ENCODE peak calls at places on chromosome 3, in eight cellular contexts. G, T, Y, H, U, X, V and W are unnamed samples.

GRCh38 chr3:59436164-59436958 is 386.5 kb upstream of the CFAP20DC start:
- DNase-seq in G (peak), T (no peak), Y (no peak), H (no peak), U (no peak), X (no peak), V (no peak), W (no peak)

GRCh38 chr3:194739498-194740284 is 54.0 kb downstream of the FAM43A start:
- DNase-seq in G (no peak), T (no peak), Y (peak), H (peak), U (no peak), X (no peak), V (peak), W (no peak)

GRCh38 chr3:144085964-144086363 is 114.3 kb downstream of the DIPK2A start:
- DNase-seq in G (no peak), T (no peak), Y (no peak), H (no peak), U (peak), X (no peak), V (peak), W (no peak)

GRCh38 chr3:169149349-169149890 is 514.1 kb downstream of the MECOM start:
- DNase-seq in G (peak), T (peak), Y (peak), H (peak), U (peak), X (peak), V (peak), W (peak)

GRCh38 chr3:12822725-12823373 is 18.5 kb downstream of the RPL32 start:
- DNase-seq in G (no peak), T (no peak), Y (no peak), H (peak), U (peak), X (no peak), V (no peak), W (peak)

GRCh38 chr3:119601154-119601553 is 3.5 kb downstream of the PLA1A start:
- DNase-seq in G (no peak), T (no peak), Y (no peak), H (no peak), U (no peak), X (no peak), V (no peak), W (no peak)

GRCh38 chr3:50119786-50120185 is 31.1 kb downstream of the RBM5 start:
- DNase-seq in G (no peak), T (peak), Y (no peak), H (no peak), U (no peak), X (no peak), V (no peak), W (no peak)

GRCh38 chr3:183328823-183329222 is 75.8 kb downstream of the B3GNT5 start:
- DNase-seq in G (no peak), T (no peak), Y (peak), H (no peak), U (peak), X (no peak), V (peak), W (no peak)

GRCh38 chr3:101292027-101292426 is 28.3 kb downstream of the IMPG2 start:
- DNase-seq in G (no peak), T (no peak), Y (peak), H (no peak), U (peak), X (no peak), V (peak), W (no peak)

GRCh38 chr3:105747056-105747455 is 121.8 kb downstream of the CBLB start:
- DNase-seq in G (no peak), T (no peak), Y (peak), H (no peak), U (peak), X (no peak), V (peak), W (no peak)

GRCh38 chr3:64209866-64210609 is 15.2 kb downstream of the PRICKLE2 start:
- DNase-seq in G (peak), T (peak), Y (peak), H (no peak), U (peak), X (no peak), V (peak), W (no peak)

GRCh38 chr3:177359601-177360357 is 162.5 kb upstream of the TBL1XR1 start:
- DNase-seq in G (peak), T (peak), Y (peak), H (peak), U (peak), X (peak), V (peak), W (peak)

GRCh38 chr3:122245513-122246174 is 62.2 kb downstream of the CASR start:
- DNase-seq in G (no peak), T (no peak), Y (peak), H (no peak), U (no peak), X (no peak), V (peak), W (peak)

GRCh38 chr3:21750831-21751391 is at the start of gene ZNF385D:
- DNase-seq in G (peak), T (peak), Y (peak), H (no peak), U (peak), X (peak), V (peak), W (no peak)

GRCh38 chr3:136741063-136741462 is 11.1 kb downstream of the STAG1 start:
- DNase-seq in G (no peak), T (no peak), Y (no peak), H (no peak), U (no peak), X (no peak), V (no peak), W (no peak)

GRCh38 chr3:127168271-127168670 is 24.7 kb upstream of the PRR23E start:
- DNase-seq in G (no peak), T (no peak), Y (no peak), H (no peak), U (no peak), X (no peak), V (no peak), W (no peak)

GRCh38 chr3:84962460-84962859 is 3.7 kb downstream of the CADM2 start:
- DNase-seq in G (no peak), T (no peak), Y (no peak), H (no peak), U (no peak), X (no peak), V (no peak), W (no peak)

GRCh38 chr3:84960581-84960980 is 1.8 kb downstream of the CADM2 start:
- DNase-seq in G (no peak), T (no peak), Y (no peak), H (no peak), U (no peak), X (no peak), V (no peak), W (no peak)

GRCh38 chr3:84963137-84963536 is 4.3 kb downstream of the CADM2 start:
- DNase-seq in G (no peak), T (no peak), Y (no peak), H (no peak), U (no peak), X (no peak), V (no peak), W (no peak)

GRCh38 chr3:84960994-84961393 is 2.2 kb downstream of the CADM2 start:
- DNase-seq in G (no peak), T (no peak), Y (no peak), H (no peak), U (no peak), X (no peak), V (no peak), W (no peak)

GRCh38 chr3:84961492-84962255 is 2.9 kb downstream of the CADM2 start:
- DNase-seq in G (no peak), T (peak), Y (no peak), H (no peak), U (no peak), X (no peak), V (no peak), W (no peak)
- H3K9ac ChIP-seq in G (no peak), T (no peak), Y (no peak), H (no peak), U (no peak), X (no peak), V (no peak), W (no peak)

GRCh38 chr3:192514081-192514753 is 213.1 kb downstream of the FGF12 start:
- DNase-seq in G (no peak), T (peak), Y (peak), H (no peak), U (peak), X (peak), V (peak), W (no peak)
- H3K9ac ChIP-seq in G (no peak), T (no peak), Y (no peak), H (no peak), U (no peak), X (no peak), V (no peak), W (no peak)

DNA sequence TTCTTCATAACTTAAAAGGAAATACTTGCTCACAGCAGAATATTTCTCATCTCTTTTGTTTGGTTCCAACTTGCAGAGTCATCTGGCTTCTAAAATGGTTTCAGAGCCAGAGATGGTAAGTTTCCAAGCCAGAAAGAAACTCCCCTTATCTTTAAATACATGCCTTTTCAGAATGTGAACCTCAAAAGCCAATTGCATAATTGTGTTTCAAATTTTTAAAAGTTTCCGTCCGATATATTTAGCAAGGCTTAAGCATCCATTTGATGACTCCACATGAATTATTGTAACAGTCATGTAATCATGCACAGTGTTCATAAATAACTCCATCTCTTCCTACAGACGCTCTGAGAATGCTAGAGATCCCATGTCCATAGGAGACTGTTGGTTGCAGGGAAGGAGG is 40.6 kb upstream of the C3orf80 start:
- DNase-seq in G (no peak), T (no peak), Y (peak), H (no peak), U (peak), X (no peak), V (no peak), W (no peak)
- H3K9ac ChIP-seq in G (no peak), T (no peak), Y (no peak), H (no peak), U (no peak), X (no peak), V (no peak), W (no peak)

GRCh38 chr3:129855454-129856419 is 37.8 kb downstream of the TMCC1 start:
- DNase-seq in G (no peak), T (no peak), Y (peak), H (no peak), U (peak), X (no peak), V (peak), W (no peak)
- H3K9ac ChIP-seq in G (no peak), T (no peak), Y (peak), H (no peak), U (no peak), X (no peak), V (no peak), W (no peak)

DNA sequence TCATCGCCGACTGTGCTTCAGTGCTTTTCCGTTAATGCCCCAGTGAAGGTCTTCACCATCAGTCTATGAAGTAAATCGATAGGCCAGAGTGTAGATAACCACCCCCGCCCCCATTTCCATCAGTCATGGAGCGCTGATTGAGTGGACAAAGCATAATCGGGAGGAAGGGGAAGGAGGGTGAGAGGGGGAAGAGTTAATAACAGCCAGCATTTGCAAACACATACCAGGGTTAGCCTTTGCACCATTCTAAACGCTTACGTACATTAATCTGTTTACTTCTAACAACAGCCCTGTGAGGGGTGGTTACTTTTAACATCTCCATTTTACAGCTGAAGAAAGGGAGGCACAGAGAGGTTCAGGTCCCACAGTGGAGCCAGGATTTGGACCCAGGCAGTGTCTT is 26.8 kb downstream of the EDEM1 start:
- DNase-seq in G (no peak), T (no peak), Y (no peak), H (no peak), U (no peak), X (no peak), V (no peak), W (no peak)
- H3K9ac ChIP-seq in G (no peak), T (no peak), Y (no peak), H (no peak), U (no peak), X (no peak), V (no peak), W (no peak)

DNA sequence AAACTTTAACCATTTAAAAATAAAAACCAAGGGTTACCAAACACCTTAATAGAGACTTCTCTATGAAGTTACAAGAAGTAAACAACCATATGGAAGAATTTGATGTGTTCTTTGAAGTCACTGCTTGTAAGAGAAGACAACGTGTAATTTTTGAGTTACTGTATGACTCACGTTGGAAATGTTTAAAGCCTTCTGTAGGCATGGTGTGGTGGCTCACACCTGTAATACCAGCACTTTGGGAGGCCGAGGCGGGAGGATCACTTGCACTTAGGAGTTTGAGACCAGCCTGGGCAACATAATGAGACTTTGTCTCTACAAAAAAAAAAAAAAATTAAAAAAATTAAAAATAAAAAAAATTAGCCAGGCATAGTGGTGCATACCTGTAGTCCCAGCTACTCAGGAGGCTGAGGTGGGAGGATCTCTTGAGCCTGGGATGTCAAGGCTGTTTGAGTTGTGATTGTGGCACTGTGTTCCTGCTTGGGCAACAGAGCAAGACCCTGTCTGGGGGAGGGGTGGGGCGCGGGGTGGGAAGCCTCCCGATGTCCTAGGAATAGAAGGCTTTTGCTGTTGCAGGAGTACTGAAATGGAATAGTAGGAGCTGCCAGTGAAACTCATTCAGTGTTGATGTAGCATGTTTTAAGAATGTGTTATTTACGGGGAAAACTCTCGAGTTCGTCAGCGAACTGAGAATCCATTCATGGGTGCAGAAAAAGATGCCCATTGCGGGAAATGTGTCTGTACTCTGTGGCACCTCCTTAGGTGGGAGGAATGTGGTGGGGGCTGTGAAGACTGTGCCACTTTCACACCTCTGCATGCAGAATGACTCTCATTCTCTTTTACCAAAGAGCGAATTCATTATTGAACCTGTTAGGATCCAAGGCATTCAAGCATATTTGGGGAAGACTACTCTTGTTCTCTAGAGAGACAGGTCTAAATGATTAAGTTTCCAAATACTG is 134.2 kb downstream of the FNDC3B start:
- DNase-seq in G (no peak), T (no peak), Y (no peak), H (no peak), U (no peak), X (no peak), V (no peak), W (no peak)
- H3K9ac ChIP-seq in G (no peak), T (no peak), Y (no peak), H (no peak), U (no peak), X (no peak), V (no peak), W (no peak)

GRCh38 chr3:187616307-187616939 is 53.8 kb downstream of the SST start:
- DNase-seq in G (peak), T (no peak), Y (peak), H (peak), U (peak), X (peak), V (peak), W (peak)

GRCh38 chr3:187615630-187616029 is 54.6 kb downstream of the SST start:
- DNase-seq in G (no peak), T (no peak), Y (no peak), H (no peak), U (no peak), X (no peak), V (no peak), W (no peak)

GRCh38 chr3:187613557-187613956 is 56.6 kb downstream of the SST start:
- DNase-seq in G (no peak), T (no peak), Y (no peak), H (no peak), U (no peak), X (no peak), V (no peak), W (no peak)

DNA sequence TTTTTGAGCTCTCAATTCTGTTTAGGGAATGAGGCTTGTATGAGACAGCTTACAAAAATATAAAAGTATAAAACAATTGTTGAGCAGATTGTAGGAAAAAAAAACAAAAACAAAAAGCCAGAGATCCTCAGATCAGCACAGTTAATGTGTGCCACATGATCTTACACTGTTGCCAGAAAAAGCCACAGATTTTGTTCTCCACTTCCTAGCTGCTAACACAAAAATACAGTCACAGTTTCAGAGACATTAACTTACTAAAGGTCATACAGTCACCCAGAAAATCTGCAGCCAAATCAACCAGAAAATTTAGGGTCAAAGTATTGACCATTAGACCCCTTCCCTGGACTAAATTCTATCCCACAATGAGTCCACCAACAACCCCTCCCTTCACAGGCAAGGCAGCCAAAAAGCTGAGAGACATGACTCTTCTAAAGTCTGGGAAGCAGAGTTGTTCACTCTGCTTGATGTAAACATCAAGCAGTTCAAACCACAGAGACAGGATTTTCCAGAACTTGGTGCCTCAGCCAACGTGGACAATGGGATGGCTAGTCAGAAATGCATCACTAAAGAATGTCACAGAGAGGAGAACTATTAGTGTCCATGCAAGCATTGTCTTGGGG is 59.2 kb downstream of the SST start:
- DNase-seq in G (no peak), T (no peak), Y (peak), H (no peak), U (no peak), X (no peak), V (no peak), W (no peak)
- H3K9ac ChIP-seq in G (no peak), T (no peak), Y (no peak), H (no peak), U (no peak), X (no peak), V (no peak), W (no peak)

DNA sequence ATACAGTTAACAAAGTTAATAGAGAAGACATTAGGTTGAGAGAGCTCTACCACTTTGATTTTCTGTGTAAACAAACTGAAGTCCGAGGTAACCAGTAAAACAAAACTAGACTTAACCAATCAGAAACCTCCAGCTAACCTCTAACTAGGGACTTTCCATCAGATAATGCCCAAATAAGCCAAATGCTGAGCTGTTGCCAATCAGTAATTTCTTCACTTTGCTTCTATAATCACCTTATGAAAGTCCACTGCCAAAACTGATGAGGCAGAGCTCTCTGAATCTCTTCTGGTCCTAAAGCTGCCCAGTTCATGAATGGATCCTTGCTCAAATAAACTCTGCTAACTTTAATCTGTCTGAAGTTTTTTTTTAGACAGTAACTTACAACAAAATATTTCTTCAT is 448.0 kb upstream of the NECTIN3 start:
- DNase-seq in G (no peak), T (no peak), Y (no peak), H (no peak), U (peak), X (no peak), V (peak), W (no peak)
- H3K9ac ChIP-seq in G (no peak), T (no peak), Y (no peak), H (no peak), U (no peak), X (no peak), V (no peak), W (no peak)